ENCODE peak calls at places on chromosome 21, in six cellular contexts. One of them, this sample, is unnamed.

GRCh38 chr21:36320421-36321324 is 676 bp downstream of the MORC3 start:
- DNase-seq in activated CD8-positive, alpha-beta memory T cell treated with anti-CD3 and anti-CD28 coated beads for 48 hours: no peak
- DNase-seq in gastrocnemius medialis: peak; percentile 71
- DNase-seq in T-helper 2 cell treated with Interferon-gamma antibody and Interleukin-4, amounts not matched to agents 5 μg/mL and 100 μg/mL, for 36 hours: no peak
- DNase-seq in NCI-H1105: peak; percentile 73
- DNase-seq in NB4: peak; percentile 83
- DNase-seq in this sample: peak; percentile 73

GRCh38 chr21:35208810-35209517 is 159.9 kb upstream of the RUNX1 start:
- DNase-seq in gastrocnemius medialis: peak; percentile 38
- DNase-seq in activated CD8-positive, alpha-beta memory T cell treated with anti-CD3 and anti-CD28 coated beads for 48 hours: no peak
- DNase-seq in NCI-H1105: no peak
- DNase-seq in T-helper 2 cell treated with Interferon-gamma antibody and Interleukin-4, amounts not matched to agents 5 μg/mL and 100 μg/mL, for 36 hours: no peak
- DNase-seq in NB4: no peak
- DNase-seq in this sample: peak; percentile 64

GRCh38 chr21:14358775-14359174 is 24.2 kb downstream of the HSPA13 start:
- DNase-seq in activated CD8-positive, alpha-beta memory T cell treated with anti-CD3 and anti-CD28 coated beads for 48 hours: no peak
- DNase-seq in NB4: no peak
- DNase-seq in NCI-H1105: no peak
- DNase-seq in gastrocnemius medialis: no peak
- DNase-seq in T-helper 2 cell treated with Interferon-gamma antibody and Interleukin-4, amounts not matched to agents 5 μg/mL and 100 μg/mL, for 36 hours: no peak
- DNase-seq in this sample: peak; percentile 60

GRCh38 chr21:16419188-16419874 is 689.5 kb downstream of the USP25 start:
- DNase-seq in NCI-H1105: peak; percentile 92
- DNase-seq in gastrocnemius medialis: peak; percentile 59
- DNase-seq in T-helper 2 cell treated with Interferon-gamma antibody and Interleukin-4, amounts not matched to agents 5 μg/mL and 100 μg/mL, for 36 hours: no peak
- DNase-seq in activated CD8-positive, alpha-beta memory T cell treated with anti-CD3 and anti-CD28 coated beads for 48 hours: no peak
- DNase-seq in NB4: no peak
- DNase-seq in this sample: peak; percentile 93

GRCh38 chr21:25426580-25426979 is 180.7 kb downstream of the MRPL39 start:
- DNase-seq in T-helper 2 cell treated with Interferon-gamma antibody and Interleukin-4, amounts not matched to agents 5 μg/mL and 100 μg/mL, for 36 hours: no peak
- DNase-seq in NCI-H1105: no peak
- DNase-seq in NB4: no peak
- DNase-seq in activated CD8-positive, alpha-beta memory T cell treated with anti-CD3 and anti-CD28 coated beads for 48 hours: no peak
- DNase-seq in gastrocnemius medialis: no peak
- DNase-seq in this sample: no peak

GRCh38 chr21:45460611-45461368 is 55.8 kb downstream of the COL18A1 start:
- DNase-seq in NCI-H1105: no peak
- DNase-seq in NB4: peak; percentile 20
- DNase-seq in activated CD8-positive, alpha-beta memory T cell treated with anti-CD3 and anti-CD28 coated beads for 48 hours: no peak
- DNase-seq in T-helper 2 cell treated with Interferon-gamma antibody and Interleukin-4, amounts not matched to agents 5 μg/mL and 100 μg/mL, for 36 hours: no peak
- DNase-seq in gastrocnemius medialis: no peak
- DNase-seq in this sample: peak; percentile 74

GRCh38 chr21:34889287-34889536 is 159.9 kb downstream of the RUNX1 start:
- DNase-seq in activated CD8-positive, alpha-beta memory T cell treated with anti-CD3 and anti-CD28 coated beads for 48 hours: peak; percentile 32
- DNase-seq in NCI-H1105: peak; percentile 39
- DNase-seq in T-helper 2 cell treated with Interferon-gamma antibody and Interleukin-4, amounts not matched to agents 5 μg/mL and 100 μg/mL, for 36 hours: peak; percentile 59
- DNase-seq in gastrocnemius medialis: peak; percentile 44
- DNase-seq in NB4: no peak
- DNase-seq in this sample: peak; percentile 74

GRCh38 chr21:34980423-34981115 is 68.5 kb downstream of the RUNX1 start:
- DNase-seq in NCI-H1105: no peak
- DNase-seq in activated CD8-positive, alpha-beta memory T cell treated with anti-CD3 and anti-CD28 coated beads for 48 hours: no peak
- DNase-seq in NB4: no peak
- DNase-seq in T-helper 2 cell treated with Interferon-gamma antibody and Interleukin-4, amounts not matched to agents 5 μg/mL and 100 μg/mL, for 36 hours: no peak
- DNase-seq in gastrocnemius medialis: no peak
- DNase-seq in this sample: no peak

GRCh38 chr21:41432567-41433460 is 6.8 kb downstream of the MX1 start:
- DNase-seq in NB4: no peak
- DNase-seq in T-helper 2 cell treated with Interferon-gamma antibody and Interleukin-4, amounts not matched to agents 5 μg/mL and 100 μg/mL, for 36 hours: no peak
- DNase-seq in activated CD8-positive, alpha-beta memory T cell treated with anti-CD3 and anti-CD28 coated beads for 48 hours: no peak
- DNase-seq in gastrocnemius medialis: no peak
- DNase-seq in NCI-H1105: no peak
- DNase-seq in this sample: no peak

GRCh38 chr21:26587621-26588260 is 14.7 kb upstream of the CYYR1 start:
- DNase-seq in NCI-H1105: no peak
- DNase-seq in T-helper 2 cell treated with Interferon-gamma antibody and Interleukin-4, amounts not matched to agents 5 μg/mL and 100 μg/mL, for 36 hours: no peak
- DNase-seq in activated CD8-positive, alpha-beta memory T cell treated with anti-CD3 and anti-CD28 coated beads for 48 hours: no peak
- DNase-seq in gastrocnemius medialis: no peak
- DNase-seq in NB4: peak; percentile 5
- DNase-seq in this sample: peak; percentile 89

This sample was measured in fibroblast of mammary gland.